ENCODE peak calls at places on chromosomes 11 and 22, in four cellular contexts. I is AG08395, H is head of caudate nucleus, C is HTR-8/SVneo. A is an unnamed sample.

GRCh38 chr22:44811141-44811540 is 58.8 kb downstream of the ARHGAP8 start:
- DNase-seq in H (no peak), C (no peak), I (no peak), A (no peak)

GRCh38 chr11:68282141-68282860 is 10.5 kb upstream of the C11orf24 start:
- DNase-seq in H (no peak), I (no peak), C (no peak), A (no peak)

GRCh38 chr11:15896544-15896943 is 459.8 kb downstream of the SOX6 start:
- DNase-seq in I (no peak), H (no peak), C (no peak), A (no peak)

GRCh38 chr11:128687321-128687720 is 6.6 kb upstream of the FLI1 start:
- DNase-seq in I (peak; percentile 48), H (no peak), C (no peak), A (no peak)

GRCh38 chr11:122780296-122780949 is 57.9 kb upstream of the CRTAM start:
- DNase-seq in I (no peak), C (no peak), H (no peak), A (no peak)

GRCh38 chr22:37048133-37048532 is 3.4 kb upstream of the KCTD17 start:
- DNase-seq in C (no peak), H (no peak), I (peak; percentile 40), A (no peak)

GRCh38 chr11:19821993-19822392 is 109.4 kb downstream of the NAV2 start:
- DNase-seq in I (no peak), H (no peak), C (no peak), A (no peak)

GRCh38 chr11:100753144-100753543 is 66.1 kb downstream of the ARHGAP42 start:
- DNase-seq in I (no peak), H (no peak), C (peak; percentile 36), A (no peak)

GRCh38 chr11:83282084-83282716 is 4.0 kb downstream of the CCDC90B start:
- DNase-seq in H (no peak), I (peak; percentile 31), C (no peak), A (no peak)

GRCh38 chr11:44568706-44569473 is 3.4 kb downstream of the CD82 start:
- DNase-seq in I (peak; percentile 86), H (peak; percentile 59), C (peak; percentile 81), A (peak; percentile 59)

GRCh38 chr22:23062616-23063538 is 7.4 kb upstream of the GNAZ start:
- DNase-seq in H (no peak), I (no peak), C (no peak), A (no peak)

GRCh38 chr11:68044898-68045351 is 6.1 kb downstream of the TCIRG1 start:
- DNase-seq in I (no peak), C (no peak), H (no peak), A (no peak)

GRCh38 chr22:45083659-45084305 is 74.0 kb upstream of the PHF21B start:
- DNase-seq in C (peak; percentile 21), I (peak; percentile 87), H (peak; percentile 54), A (no peak)

GRCh38 chr11:8263769-8264410 is at the start of gene LMO1:
- DNase-seq in C (peak; percentile 90), I (peak; percentile 87), H (peak; percentile 89), A (peak; percentile 85)

GRCh38 chr11:3159296-3160190 is 5.6 kb downstream of the OSBPL5 start:
- DNase-seq in I (no peak), H (no peak), C (no peak), A (no peak)

A was measured in substantia nigra.